ENCODE peak calls at places on chromosome 17, in five cellular contexts. D is GM23338, U is HCT116, F is MM.1S, G is GM23248. O is an unnamed sample. For H3K79me2, the result is how much of the 10 kb centered on the place peaks cover.

GRCh38 chr17:83079340-83079747 is at the start of gene METRNL:
- DNase-seq in G (peak), D (peak), F (peak), U (no peak), O (peak)

GRCh38 chr17:4934173-4934979 is 2.3 kb downstream of the GP1BA start:
- DNase-seq in D (peak), U (no peak), F (peak), G (peak), O (no peak)

GRCh38 chr17:81995463-81996231 is 18.2 kb downstream of the ASPSCR1 start:
- DNase-seq in U (no peak), G (no peak), D (peak), F (no peak), O (no peak)

GRCh38 chr17:62321451-62321850 is 58.9 kb upstream of the EFCAB3 start:
- DNase-seq in F (no peak), U (no peak), G (peak), D (no peak), O (no peak)

GRCh38 chr17:44807093-44807816 is 22.8 kb downstream of the GJC1 start:
- DNase-seq in U (no peak), F (peak), G (no peak), D (no peak), O (no peak)

GRCh38 chr17:48773245-48773644 is 43.8 kb downstream of the TTLL6 start:
- DNase-seq in D (no peak), U (no peak), G (no peak), F (no peak), O (no peak)

GRCh38 chr17:50051082-50051576 is 4.8 kb upstream of the ITGA3 start:
- DNase-seq in D (no peak), G (peak), F (peak), U (peak), O (no peak)

GRCh38 chr17:69240201-69240600 is 11.6 kb upstream of the ABCA10 start:
- DNase-seq in G (no peak), F (no peak), D (no peak), U (no peak), O (no peak)

GRCh38 chr17:73297934-73298861 is 13.6 kb downstream of the CDC42EP4 start:
- DNase-seq in F (no peak), D (no peak), G (no peak), U (no peak), O (no peak)

GRCh38 chr17:18248300-18248731 is 10.2 kb downstream of the FLII start:
- DNase-seq in D (peak), F (peak), U (no peak), G (peak), O (peak)

GRCh38 chr17:62193297-62193696 is 128.2 kb upstream of the MED13 start:
- DNase-seq in G (no peak), D (no peak), U (no peak), F (no peak), O (no peak)

GRCh38 chr17:279356-279755 is 73.3 kb downstream of the RPH3AL start:
- DNase-seq in U (no peak), D (no peak), F (no peak), G (no peak), O (no peak)

GRCh38 chr17:4840893-4841242 is 7.7 kb downstream of the MINK1 start:
- DNase-seq in D (no peak), U (no peak), F (no peak), G (no peak), O (no peak)

GRCh38 chr17:21500064-21500463 is 123.9 kb downstream of the KCNJ12 start:
- DNase-seq in G (no peak), D (peak), U (no peak), F (no peak), O (no peak)

GRCh38 chr17:40500190-40500589 is 1.2 kb downstream of the TNS4 start:
- DNase-seq in G (no peak), F (no peak), U (no peak), D (no peak), O (no peak)

GRCh38 chr17:43917348-43918025 is 10.2 kb upstream of the MPP2 start:
- DNase-seq in G (peak), D (peak), F (peak), U (no peak), O (peak)

GRCh38 chr17:17768415-17769088 is 68.2 kb downstream of the SREBF1 start:
- DNase-seq in F (no peak), D (no peak), U (no peak), G (no peak), O (no peak)

GRCh38 chr17:59464246-59464645 is 101.2 kb upstream of the DHX40 start:
- DNase-seq in U (no peak), F (no peak), G (no peak), D (no peak), O (no peak)

GRCh38 chr17:40025991-40026815 is 11.0 kb downstream of the CSF3 start:
- DNase-seq in G (no peak), D (no peak), U (no peak), F (no peak), O (no peak)

GRCh38 chr17:48048321-48049140 is at the start of gene NFE2L1:
- DNase-seq in D (peak), G (peak), F (peak), U (peak), O (no peak)

GRCh38 chr17:28726396-28726911 is 421 bp upstream of the TLCD1 start:
- DNase-seq in D (peak), F (peak), U (peak), G (peak), O (peak)

GRCh38 chr17:42040818-42041217 is 9.6 kb downstream of the C17orf113 start:
- DNase-seq in U (no peak), G (no peak), F (no peak), D (no peak), O (no peak)

GRCh38 chr17:48604770-48605329 is at the start of gene HOXB6:
- DNase-seq in F (no peak), G (peak), D (no peak), U (no peak), O (no peak)

GRCh38 chr17:6427284-6427781 is 7.6 kb downstream of the AIPL1 start:
- DNase-seq in F (peak), U (no peak), G (peak), D (no peak), O (no peak)

GRCh38 chr17:81002409-81003361 is 11.0 kb downstream of the CHMP6 start:
- DNase-seq in U (no peak), D (no peak), G (peak), F (no peak), O (no peak)

GRCh38 chr17:78759203-78759968 is 22.7 kb downstream of the CYTH1 start:
- DNase-seq in D (no peak), U (no peak), F (peak), G (no peak), O (no peak)

GRCh38 chr17:78762007-78762406 is 20.1 kb downstream of the CYTH1 start:
- DNase-seq in D (no peak), G (peak), F (no peak), U (no peak), O (no peak)

GRCh38 chr17:78763561-78763960 is 18.5 kb downstream of the CYTH1 start:
- DNase-seq in F (no peak), D (no peak), G (no peak), U (no peak), O (no peak)

GRCh38 chr17:78764871-78765270 is 17.2 kb downstream of the CYTH1 start:
- DNase-seq in U (no peak), D (no peak), G (no peak), F (no peak), O (no peak)

GRCh38 chr17:78759969-78760352 is 22.1 kb downstream of the CYTH1 start:
- DNase-seq in U (no peak), F (no peak), G (no peak), D (no peak), O (no peak)
- H3K79me2 ChIP-seq in U (under half), F (half or more), G (half or more), D (under half), O (under half)

GRCh38 chr17:7739746-7740145 is 22.2 kb downstream of the DNAH2 start:
- DNase-seq in U (no peak), F (no peak), G (no peak), D (no peak), O (no peak)

GRCh38 chr17:7744416-7744815 is 26.9 kb downstream of the DNAH2 start:
- DNase-seq in D (no peak), F (no peak), G (no peak), U (no peak), O (no peak)

GRCh38 chr17:7737601-7738000 is 20.1 kb downstream of the DNAH2 start:
- DNase-seq in F (no peak), D (no peak), G (no peak), U (no peak), O (no peak)

GRCh38 chr17:7742729-7743128 is 25.2 kb downstream of the DNAH2 start:
- DNase-seq in D (no peak), G (no peak), F (peak), U (no peak), O (no peak)

DNA sequence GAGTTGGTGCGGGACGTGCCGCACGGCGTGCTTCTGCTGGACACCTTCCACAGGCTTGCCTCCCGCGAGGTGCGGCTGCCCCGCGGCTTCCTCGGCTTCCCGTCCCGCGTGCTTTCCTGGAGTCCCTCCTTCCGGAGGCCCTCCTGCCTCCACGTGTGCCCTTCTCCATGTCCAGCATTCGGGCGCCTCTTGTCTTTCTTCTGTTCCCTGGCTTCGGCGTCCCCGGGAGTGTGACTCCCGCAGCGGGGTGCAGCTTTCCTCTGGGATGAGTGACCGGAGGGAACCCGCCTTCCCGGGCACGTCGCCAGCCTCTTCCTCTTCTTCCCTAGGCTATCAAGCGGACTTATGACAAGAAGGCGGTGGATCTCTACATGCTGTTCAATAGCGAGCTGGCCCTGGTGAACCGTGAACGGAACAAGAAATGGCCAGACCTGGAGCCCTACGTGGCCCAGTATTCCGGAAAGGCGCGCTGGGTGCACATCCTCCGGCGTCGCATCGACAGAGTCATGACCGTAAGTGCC is 23.0 kb downstream of the DNAH2 start:
- DNase-seq in G (no peak), D (no peak), U (no peak), F (no peak), O (no peak)
- TF ChIP-seq EZH2phosphoT487 in G (no peak), D (no peak), U (no peak), F (no peak), O (no peak)

GRCh38 chr17:2399572-2400473 is 1.0 kb downstream of the MNT start:
- DNase-seq in F (peak), G (peak), D (peak), U (peak), O (peak)
- H2AFZ ChIP-seq in F (peak), G (no peak), D (no peak), U (no peak), O (peak)

GRCh38 chr17:78172284-78173024 is 4.1 kb downstream of the SYNGR2 start:
- DNase-seq in D (no peak), G (no peak), F (peak), U (no peak), O (no peak)
- H3K79me2 ChIP-seq in D (under half), G (under half), F (under half), U (under half), O (under half)